ENCODE peak calls at places on chromosomes 16 and 17, in nine cellular contexts. X is activated CD4-positive, CD25-positive, alpha-beta regulatory T cell; R is nephron progenitor cell; L is T-helper 17 cell; B is NCI-H2029; D is GDM1; P is uterus; E is GOT3; H is NCI-H1048. Q is an unnamed sample.

GRCh38 chr17:77142689-77143088 is 1.9 kb downstream of the SEC14L1 start:
- DNase-seq in X (no peak), R (no peak), L (no peak), B (no peak), D (no peak), P (no peak), E (no peak), H (no peak), Q (no peak)

GRCh38 chr16:86508028-86508946 is 2.0 kb upstream of the FOXF1 start:
- DNase-seq in X (no peak), R (no peak), L (no peak), B (no peak), D (no peak), P (no peak), E (no peak), H (no peak), Q (no peak)

GRCh38 chr16:11245988-11246387 is 10.0 kb downstream of the SOCS1 start:
- DNase-seq in X (no peak), R (no peak), L (no peak), B (no peak), D (no peak), P (no peak), E (no peak), H (no peak), Q (no peak)

GRCh38 chr17:73389411-73389810 is 77.6 kb upstream of the CDC42EP4 start:
- DNase-seq in X (no peak), R (no peak), L (no peak), B (no peak), D (no peak), P (no peak), E (no peak), H (no peak), Q (no peak)

GRCh38 chr17:15446036-15446435 is 21.4 kb downstream of the CDRT4 start:
- DNase-seq in X (no peak), R (no peak), L (no peak), B (no peak), D (no peak), P (no peak), E (no peak), H (no peak), Q (no peak)

GRCh38 chr16:26963109-26963508 is 103.6 kb upstream of the C16orf82 start:
- DNase-seq in X (no peak), R (peak), L (no peak), B (no peak), D (no peak), P (no peak), E (no peak), H (no peak), Q (no peak)

GRCh38 chr17:48024149-48025039 is 13.2 kb downstream of the COPZ2 start:
- DNase-seq in X (peak), R (peak), L (peak), B (peak), D (no peak), P (peak), E (no peak), H (no peak), Q (peak)

GRCh38 chr16:73683804-73684203 is 612.8 kb upstream of the PSMD7 start:
- DNase-seq in X (no peak), R (no peak), L (no peak), B (no peak), D (no peak), P (no peak), E (no peak), H (no peak), Q (no peak)

GRCh38 chr17:70208080-70208794 is 38.9 kb downstream of the KCNJ2 start:
- DNase-seq in X (no peak), R (no peak), L (no peak), B (no peak), D (no peak), P (no peak), E (no peak), H (no peak), Q (no peak)

GRCh38 chr17:3038941-3039340 is 24.5 kb downstream of the OR1D5 start:
- DNase-seq in X (no peak), R (no peak), L (no peak), B (no peak), D (no peak), P (no peak), E (no peak), H (no peak), Q (no peak)

GRCh38 chr17:61618950-61619349 is 27.9 kb upstream of the NACA2 start:
- DNase-seq in X (no peak), R (no peak), L (no peak), B (no peak), D (no peak), P (no peak), E (no peak), H (no peak), Q (no peak)

GRCh38 chr16:3283525-3284447 is 495 bp downstream of the ZNF263 start:
- DNase-seq in X (no peak), R (peak), L (no peak), B (no peak), D (no peak), P (no peak), E (no peak), H (no peak), Q (no peak)

GRCh38 chr16:9946022-9946720 is 236.1 kb downstream of the GRIN2A start:
- DNase-seq in X (no peak), R (no peak), L (no peak), B (no peak), D (no peak), P (no peak), E (no peak), H (no peak), Q (no peak)

GRCh38 chr17:58728831-58729230 is 26.8 kb upstream of the PPM1E start:
- DNase-seq in X (no peak), R (no peak), L (no peak), B (no peak), D (no peak), P (no peak), E (no peak), H (no peak), Q (no peak)

GRCh38 chr17:67503184-67503583 is 126.1 kb downstream of the PITPNC1 start:
- DNase-seq in X (no peak), R (no peak), L (no peak), B (no peak), D (no peak), P (no peak), E (no peak), H (no peak), Q (no peak)

GRCh38 chr17:78676415-78677302 is 99.5 kb upstream of the DNAH17 start:
- DNase-seq in X (no peak), R (no peak), L (no peak), B (no peak), D (no peak), P (no peak), E (no peak), H (no peak), Q (no peak)

GRCh38 chr17:17885029-17885351 is 48.2 kb upstream of the SREBF1 start:
- DNase-seq in X (no peak), R (no peak), L (no peak), B (no peak), D (no peak), P (no peak), E (no peak), H (no peak), Q (no peak)

GRCh38 chr16:31107465-31107867 is 720 bp upstream of the BCKDK start:
- DNase-seq in X (no peak), R (no peak), L (no peak), B (no peak), D (no peak), P (no peak), E (no peak), H (no peak), Q (no peak)